ENCODE peak calls at places on chromosomes 4 and X, in four cellular contexts. P is activated naive CD4-positive, alpha-beta T cell treated with anti-CD3 and anti-CD28 coated beads for 36 hours; J is left cardiac atrium; Y is activated naive CD8-positive, alpha-beta T cell treated with anti-CD3 and anti-CD28 coated beads, Interleukin-2, amount 50 U/mL, for 16 hours. E is an unnamed sample.

GRCh38 chr4:2924765-2925301 is 38.4 kb downstream of the NOP14 start:
- DNase-seq in P (no peak), J (no peak), Y (no peak), E (no peak)

GRCh38 chr4:141614878-141615586 is 21.4 kb upstream of the IL15 start:
- DNase-seq in P (no peak), J (no peak), Y (no peak), E (no peak)

GRCh38 chrX:70481424-70481823 is 36.8 kb downstream of the DLG3 start:
- DNase-seq in P (no peak), J (no peak), Y (no peak), E (no peak)

GRCh38 chr4:109816082-109816442 is 500 bp downstream of the GAR1 start:
- DNase-seq in P (peak; percentile 57), J (no peak), Y (no peak), E (no peak)

GRCh38 chr4:26048378-26048882 is 134.4 kb downstream of the SMIM20 start:
- DNase-seq in P (no peak), J (peak; percentile 70), Y (no peak), E (no peak)

GRCh38 chr4:17562157-17562556 is 14.8 kb upstream of the LAP3 start:
- DNase-seq in P (peak; percentile 12), J (no peak), Y (no peak), E (no peak)

GRCh38 chr4:40514409-40515025 is 115.1 kb downstream of the RBM47 start:
- DNase-seq in P (no peak), J (no peak), Y (no peak), E (no peak)

GRCh38 chr4:159413252-159413941 is 310.5 kb downstream of the RAPGEF2 start:
- DNase-seq in P (no peak), J (no peak), Y (no peak), E (no peak)

GRCh38 chr4:141132689-141133145 is 552 bp downstream of the RNF150 start:
- DNase-seq in P (peak; percentile 4), J (peak; percentile 43), Y (no peak), E (peak; percentile 54)

GRCh38 chrX:30822068-30822671 is 66.9 kb downstream of the TAB3 start:
- DNase-seq in P (no peak), J (no peak), Y (no peak), E (no peak)

GRCh38 chr4:165651901-165652300 is 221.1 kb upstream of the TLL1 start:
- DNase-seq in P (no peak), J (no peak), Y (no peak), E (no peak)

GRCh38 chr4:23930750-23931488 is 41.1 kb upstream of the PPARGC1A start:
- DNase-seq in P (no peak), J (peak; percentile 82), Y (no peak), E (peak; percentile 85)

GRCh38 chrX:48726596-48726995 is 30.1 kb downstream of the SUV39H1 start:
- DNase-seq in P (no peak), J (no peak), Y (no peak), E (no peak)

GRCh38 chr4:175971393-175972179 is 94.1 kb upstream of the WDR17 start:
- DNase-seq in P (no peak), J (no peak), Y (no peak), E (no peak)

GRCh38 chrX:48101443-48101842 is 29.0 kb upstream of the SPACA5B start:
- DNase-seq in P (no peak), J (no peak), Y (no peak), E (no peak)

GRCh38 chrX:9542106-9542764 is 77.4 kb downstream of the TBL1X start:
- DNase-seq in P (no peak), J (no peak), Y (no peak), E (peak; percentile 46)

GRCh38 chr4:110483516-110483915 is 7.6 kb downstream of the ENPEP start:
- DNase-seq in P (no peak), J (no peak), Y (no peak), E (no peak)